ENCODE peak calls at places on chromosomes 6 and 20, in nine cellular contexts. One of them, this sample, is unnamed.
A peak's percentile ranks its signal among the peaks of the same experiment; 100 is the strongest.

GRCh38 chr20:36152266-36152665 is 2.3 kb upstream of the EPB41L1 start:
- DNase-seq in RPMI7951: no peak
- DNase-seq in endodermal cell: no peak
- DNase-seq in fibroblast of pulmonary artery: no peak
- DNase-seq in MCF 10A: no peak
- DNase-seq in aorta: no peak
- DNase-seq in HS-27A: no peak
- DNase-seq in effector memory CD4-positive, alpha-beta T cell: no peak
- DNase-seq in dorsolateral prefrontal cortex: no peak
- DNase-seq in this sample: no peak

GRCh38 chr6:19086480-19086879 is 699.3 kb downstream of the RNF144B start:
- DNase-seq in endodermal cell: no peak
- DNase-seq in aorta: no peak
- DNase-seq in HS-27A: no peak
- DNase-seq in effector memory CD4-positive, alpha-beta T cell: no peak
- DNase-seq in fibroblast of pulmonary artery: no peak
- DNase-seq in dorsolateral prefrontal cortex: no peak
- DNase-seq in MCF 10A: no peak
- DNase-seq in RPMI7951: no peak
- DNase-seq in this sample: no peak

GRCh38 chr6:39292637-39293036 is 21.6 kb downstream of the KCNK17 start:
- DNase-seq in dorsolateral prefrontal cortex: no peak
- DNase-seq in MCF 10A: no peak
- DNase-seq in HS-27A: no peak
- DNase-seq in fibroblast of pulmonary artery: no peak
- DNase-seq in endodermal cell: no peak
- DNase-seq in effector memory CD4-positive, alpha-beta T cell: no peak
- DNase-seq in RPMI7951: no peak
- DNase-seq in aorta: no peak
- DNase-seq in this sample: no peak

GRCh38 chr6:111805511-111806181 is 67.6 kb downstream of the FYN start:
- DNase-seq in HS-27A: no peak
- DNase-seq in dorsolateral prefrontal cortex: no peak
- DNase-seq in MCF 10A: peak; percentile 11
- DNase-seq in endodermal cell: no peak
- DNase-seq in aorta: no peak
- DNase-seq in RPMI7951: peak; percentile 87
- DNase-seq in effector memory CD4-positive, alpha-beta T cell: no peak
- DNase-seq in fibroblast of pulmonary artery: no peak
- DNase-seq in this sample: no peak

GRCh38 chr6:142846883-142847287 is 98.1 kb downstream of the HIVEP2 start:
- DNase-seq in fibroblast of pulmonary artery: peak; percentile 87
- DNase-seq in endodermal cell: peak; percentile 52
- DNase-seq in RPMI7951: peak; percentile 86
- DNase-seq in effector memory CD4-positive, alpha-beta T cell: no peak
- DNase-seq in MCF 10A: peak; percentile 76
- DNase-seq in aorta: no peak
- DNase-seq in dorsolateral prefrontal cortex: no peak
- DNase-seq in HS-27A: peak; percentile 92
- DNase-seq in this sample: peak; percentile 63

GRCh38 chr20:41048475-41049242 is 20.0 kb downstream of the TOP1 start:
- DNase-seq in HS-27A: no peak
- DNase-seq in effector memory CD4-positive, alpha-beta T cell: no peak
- DNase-seq in RPMI7951: peak; percentile 32
- DNase-seq in dorsolateral prefrontal cortex: no peak
- DNase-seq in fibroblast of pulmonary artery: no peak
- DNase-seq in endodermal cell: no peak
- DNase-seq in aorta: no peak
- DNase-seq in MCF 10A: no peak
- DNase-seq in this sample: no peak

GRCh38 chr6:131073577-131073976 is 10.5 kb upstream of the EPB41L2 start:
- DNase-seq in HS-27A: no peak
- DNase-seq in endodermal cell: no peak
- DNase-seq in RPMI7951: no peak
- DNase-seq in MCF 10A: no peak
- DNase-seq in dorsolateral prefrontal cortex: no peak
- DNase-seq in fibroblast of pulmonary artery: no peak
- DNase-seq in aorta: no peak
- DNase-seq in effector memory CD4-positive, alpha-beta T cell: no peak
- DNase-seq in this sample: no peak

GRCh38 chr20:41508335-41508734 is 109.8 kb downstream of the CHD6 start:
- DNase-seq in endodermal cell: no peak
- DNase-seq in aorta: no peak
- DNase-seq in effector memory CD4-positive, alpha-beta T cell: no peak
- DNase-seq in MCF 10A: no peak
- DNase-seq in dorsolateral prefrontal cortex: no peak
- DNase-seq in fibroblast of pulmonary artery: no peak
- DNase-seq in HS-27A: no peak
- DNase-seq in RPMI7951: no peak
- DNase-seq in this sample: no peak

GRCh38 chr20:4844325-4844724 is 122.6 kb downstream of the PRND start:
- DNase-seq in fibroblast of pulmonary artery: no peak
- DNase-seq in HS-27A: no peak
- DNase-seq in endodermal cell: no peak
- DNase-seq in RPMI7951: no peak
- DNase-seq in aorta: no peak
- DNase-seq in MCF 10A: no peak
- DNase-seq in effector memory CD4-positive, alpha-beta T cell: no peak
- DNase-seq in dorsolateral prefrontal cortex: no peak
- DNase-seq in this sample: no peak

GRCh38 chr6:123039431-123039830 is 43.4 kb downstream of the CLVS2 start:
- DNase-seq in fibroblast of pulmonary artery: no peak
- DNase-seq in HS-27A: no peak
- DNase-seq in dorsolateral prefrontal cortex: no peak
- DNase-seq in aorta: no peak
- DNase-seq in MCF 10A: no peak
- DNase-seq in endodermal cell: no peak
- DNase-seq in effector memory CD4-positive, alpha-beta T cell: no peak
- DNase-seq in RPMI7951: no peak
- DNase-seq in this sample: no peak

GRCh38 chr6:166515072-166515810 is 71.2 kb downstream of the RAMACL start:
- DNase-seq in fibroblast of pulmonary artery: peak; percentile 73
- DNase-seq in MCF 10A: peak; percentile 83
- DNase-seq in effector memory CD4-positive, alpha-beta T cell: no peak
- DNase-seq in HS-27A: peak; percentile 72
- DNase-seq in dorsolateral prefrontal cortex: no peak
- DNase-seq in endodermal cell: peak; percentile 70
- DNase-seq in RPMI7951: peak; percentile 85
- DNase-seq in aorta: no peak
- DNase-seq in this sample: peak; percentile 56

GRCh38 chr20:58697201-58697866 is 4.7 kb downstream of the NPEPL1 start:
- DNase-seq in aorta: no peak
- DNase-seq in endodermal cell: peak; percentile 37
- DNase-seq in HS-27A: no peak
- DNase-seq in RPMI7951: no peak
- DNase-seq in fibroblast of pulmonary artery: no peak
- DNase-seq in effector memory CD4-positive, alpha-beta T cell: no peak
- DNase-seq in MCF 10A: no peak
- DNase-seq in dorsolateral prefrontal cortex: no peak
- DNase-seq in this sample: no peak

GRCh38 chr6:4280721-4281120 is 145.3 kb upstream of the ECI2 start:
- DNase-seq in dorsolateral prefrontal cortex: no peak
- DNase-seq in HS-27A: peak; percentile 50
- DNase-seq in aorta: no peak
- DNase-seq in RPMI7951: peak; percentile 64
- DNase-seq in fibroblast of pulmonary artery: peak; percentile 84
- DNase-seq in effector memory CD4-positive, alpha-beta T cell: no peak
- DNase-seq in endodermal cell: peak; percentile 26
- DNase-seq in MCF 10A: peak; percentile 88
- DNase-seq in this sample: peak; percentile 99

GRCh38 chr6:88839280-88839679 is 124.1 kb downstream of the RNGTT start:
- DNase-seq in HS-27A: no peak
- DNase-seq in RPMI7951: no peak
- DNase-seq in MCF 10A: no peak
- DNase-seq in aorta: no peak
- DNase-seq in dorsolateral prefrontal cortex: no peak
- DNase-seq in effector memory CD4-positive, alpha-beta T cell: no peak
- DNase-seq in fibroblast of pulmonary artery: no peak
- DNase-seq in endodermal cell: no peak
- DNase-seq in this sample: no peak

GRCh38 chr20:5864873-5865582 is 85.3 kb downstream of the TRMT6 start:
- DNase-seq in MCF 10A: peak; percentile 65
- DNase-seq in endodermal cell: no peak
- DNase-seq in fibroblast of pulmonary artery: peak; percentile 83
- DNase-seq in aorta: no peak
- DNase-seq in RPMI7951: peak; percentile 65
- DNase-seq in dorsolateral prefrontal cortex: no peak
- DNase-seq in effector memory CD4-positive, alpha-beta T cell: no peak
- DNase-seq in HS-27A: no peak
- DNase-seq in this sample: peak; percentile 65

GRCh38 chr20:35742741-35743523 is 872 bp upstream of the RBM39 start:
- DNase-seq in dorsolateral prefrontal cortex: no peak
- DNase-seq in fibroblast of pulmonary artery: no peak
- DNase-seq in effector memory CD4-positive, alpha-beta T cell: no peak
- DNase-seq in aorta: no peak
- DNase-seq in RPMI7951: peak; percentile 47
- DNase-seq in MCF 10A: peak; percentile 22
- DNase-seq in endodermal cell: peak; percentile 30
- DNase-seq in HS-27A: no peak
- DNase-seq in this sample: no peak

GRCh38 chr6:166415306-166415705 is 32.6 kb upstream of the MPC1 start:
- DNase-seq in dorsolateral prefrontal cortex: no peak
- DNase-seq in HS-27A: no peak
- DNase-seq in effector memory CD4-positive, alpha-beta T cell: no peak
- DNase-seq in MCF 10A: no peak
- DNase-seq in aorta: no peak
- DNase-seq in endodermal cell: no peak
- DNase-seq in fibroblast of pulmonary artery: no peak
- DNase-seq in RPMI7951: no peak
- DNase-seq in this sample: no peak

GRCh38 chr6:2740601-2741000 is 10.1 kb downstream of the MYLK4 start:
- DNase-seq in aorta: no peak
- DNase-seq in RPMI7951: no peak
- DNase-seq in dorsolateral prefrontal cortex: no peak
- DNase-seq in HS-27A: no peak
- DNase-seq in MCF 10A: no peak
- DNase-seq in endodermal cell: no peak
- DNase-seq in fibroblast of pulmonary artery: no peak
- DNase-seq in effector memory CD4-positive, alpha-beta T cell: no peak
- DNase-seq in this sample: no peak

GRCh38 chr6:4314201-4314707 is 178.9 kb upstream of the ECI2 start:
- DNase-seq in HS-27A: no peak
- DNase-seq in effector memory CD4-positive, alpha-beta T cell: no peak
- DNase-seq in MCF 10A: no peak
- DNase-seq in endodermal cell: no peak
- DNase-seq in RPMI7951: no peak
- DNase-seq in fibroblast of pulmonary artery: no peak
- DNase-seq in aorta: no peak
- DNase-seq in dorsolateral prefrontal cortex: no peak
- DNase-seq in this sample: no peak

GRCh38 chr6:150079604-150080003 is 10.7 kb upstream of the ULBP3 start:
- DNase-seq in endodermal cell: peak; percentile 70
- DNase-seq in MCF 10A: no peak
- DNase-seq in effector memory CD4-positive, alpha-beta T cell: no peak
- DNase-seq in fibroblast of pulmonary artery: no peak
- DNase-seq in dorsolateral prefrontal cortex: no peak
- DNase-seq in RPMI7951: peak; percentile 28
- DNase-seq in aorta: no peak
- DNase-seq in HS-27A: no peak
- DNase-seq in this sample: no peak

GRCh38 chr6:14467591-14467990 is 350.0 kb downstream of the CD83 start:
- DNase-seq in MCF 10A: no peak
- DNase-seq in fibroblast of pulmonary artery: no peak
- DNase-seq in RPMI7951: peak; percentile 43
- DNase-seq in effector memory CD4-positive, alpha-beta T cell: no peak
- DNase-seq in HS-27A: no peak
- DNase-seq in dorsolateral prefrontal cortex: no peak
- DNase-seq in aorta: no peak
- DNase-seq in endodermal cell: no peak
- DNase-seq in this sample: no peak

GRCh38 chr6:38035478-38035877 is 216.0 kb downstream of the ZFAND3 start:
- DNase-seq in endodermal cell: no peak
- DNase-seq in fibroblast of pulmonary artery: no peak
- DNase-seq in dorsolateral prefrontal cortex: no peak
- DNase-seq in HS-27A: no peak
- DNase-seq in RPMI7951: no peak
- DNase-seq in MCF 10A: no peak
- DNase-seq in effector memory CD4-positive, alpha-beta T cell: no peak
- DNase-seq in aorta: no peak
- DNase-seq in this sample: no peak

GRCh38 chr20:45157977-45158376 is 16.7 kb upstream of the PI3 start:
- DNase-seq in RPMI7951: peak; percentile 80
- DNase-seq in HS-27A: peak; percentile 19
- DNase-seq in endodermal cell: no peak
- DNase-seq in dorsolateral prefrontal cortex: no peak
- DNase-seq in effector memory CD4-positive, alpha-beta T cell: no peak
- DNase-seq in aorta: no peak
- DNase-seq in fibroblast of pulmonary artery: peak; percentile 87
- DNase-seq in MCF 10A: peak; percentile 95
- DNase-seq in this sample: peak; percentile 62

GRCh38 chr6:152952866-152953509 is 29.9 kb downstream of the FBXO5 start:
- DNase-seq in endodermal cell: no peak
- DNase-seq in RPMI7951: peak; percentile 59
- DNase-seq in aorta: no peak
- DNase-seq in effector memory CD4-positive, alpha-beta T cell: no peak
- DNase-seq in HS-27A: peak; percentile 43
- DNase-seq in fibroblast of pulmonary artery: peak; percentile 68
- DNase-seq in dorsolateral prefrontal cortex: no peak
- DNase-seq in MCF 10A: peak; percentile 51
- DNase-seq in this sample: no peak

GRCh38 chr20:50758992-50759391 is 27.6 kb downstream of the PARD6B start:
- DNase-seq in effector memory CD4-positive, alpha-beta T cell: no peak
- DNase-seq in MCF 10A: no peak
- DNase-seq in HS-27A: no peak
- DNase-seq in endodermal cell: no peak
- DNase-seq in RPMI7951: no peak
- DNase-seq in dorsolateral prefrontal cortex: no peak
- DNase-seq in aorta: no peak
- DNase-seq in fibroblast of pulmonary artery: no peak
- DNase-seq in this sample: no peak

GRCh38 chr6:31952140-31952805 is 6.4 kb downstream of the CFB start:
- DNase-seq in endodermal cell: peak; percentile 87
- DNase-seq in dorsolateral prefrontal cortex: peak; percentile 38
- DNase-seq in HS-27A: peak; percentile 48
- DNase-seq in RPMI7951: peak; percentile 65
- DNase-seq in fibroblast of pulmonary artery: peak; percentile 78
- DNase-seq in MCF 10A: peak; percentile 73
- DNase-seq in aorta: peak; percentile 80
- DNase-seq in effector memory CD4-positive, alpha-beta T cell: no peak
- DNase-seq in this sample: peak; percentile 16

GRCh38 chr20:32582659-32583580 is 2.2 kb downstream of the NOL4L start:
- DNase-seq in aorta: no peak
- DNase-seq in endodermal cell: peak; percentile 84
- DNase-seq in RPMI7951: peak; percentile 7
- DNase-seq in dorsolateral prefrontal cortex: peak; percentile 26
- DNase-seq in MCF 10A: no peak
- DNase-seq in effector memory CD4-positive, alpha-beta T cell: no peak
- DNase-seq in HS-27A: no peak
- DNase-seq in fibroblast of pulmonary artery: no peak
- DNase-seq in this sample: no peak

GRCh38 chr6:169140986-169141495 is 112.6 kb downstream of the THBS2 start:
- DNase-seq in MCF 10A: no peak
- DNase-seq in HS-27A: no peak
- DNase-seq in dorsolateral prefrontal cortex: no peak
- DNase-seq in endodermal cell: no peak
- DNase-seq in fibroblast of pulmonary artery: no peak
- DNase-seq in aorta: no peak
- DNase-seq in RPMI7951: no peak
- DNase-seq in effector memory CD4-positive, alpha-beta T cell: no peak
- DNase-seq in this sample: no peak

GRCh38 chr6:30568245-30568644 is 3.0 kb upstream of the ABCF1 start:
- DNase-seq in fibroblast of pulmonary artery: no peak
- DNase-seq in aorta: no peak
- DNase-seq in dorsolateral prefrontal cortex: no peak
- DNase-seq in endodermal cell: no peak
- DNase-seq in RPMI7951: no peak
- DNase-seq in MCF 10A: no peak
- DNase-seq in HS-27A: no peak
- DNase-seq in effector memory CD4-positive, alpha-beta T cell: no peak
- DNase-seq in this sample: no peak

GRCh38 chr20:47821481-47822100 is 36.3 kb upstream of the SULF2 start:
- DNase-seq in effector memory CD4-positive, alpha-beta T cell: no peak
- DNase-seq in fibroblast of pulmonary artery: no peak
- DNase-seq in aorta: no peak
- DNase-seq in dorsolateral prefrontal cortex: no peak
- DNase-seq in endodermal cell: peak; percentile 60
- DNase-seq in MCF 10A: peak; percentile 92
- DNase-seq in HS-27A: no peak
- DNase-seq in RPMI7951: peak; percentile 69
- DNase-seq in this sample: peak; percentile 95

GRCh38 chr20:13825465-13825864 is 40.6 kb downstream of the NDUFAF5 start:
- DNase-seq in aorta: no peak
- DNase-seq in effector memory CD4-positive, alpha-beta T cell: no peak
- DNase-seq in dorsolateral prefrontal cortex: no peak
- DNase-seq in endodermal cell: no peak
- DNase-seq in MCF 10A: no peak
- DNase-seq in fibroblast of pulmonary artery: no peak
- DNase-seq in RPMI7951: no peak
- DNase-seq in HS-27A: no peak
- DNase-seq in this sample: no peak